ENCODE peak calls at places on chromosomes 2 and 18, in ten cellular contexts. C is fibroblast of mammary gland; O is Calu3; M is right lobe of liver; H is AG04450; W is AG04449; Z is prostate gland; F is CD8-positive, alpha-beta T cell; P is mammary epithelial cell; G is cardiac muscle cell. S is an unnamed sample.
A peak's percentile ranks its signal among the peaks of the same experiment; 100 is the strongest.

GRCh38 chr2:53715568-53715967 is 52.0 kb upstream of the CHAC2 start:
- DNase-seq in C (peak; percentile 27), O (no peak), M (no peak), H (no peak), W (no peak), Z (no peak), F (no peak), P (no peak), G (no peak), S (no peak)

GRCh38 chr18:37176307-37176934 is 347.5 kb downstream of the KIAA1328 start:
- DNase-seq in C (no peak), O (peak; percentile 12), M (no peak), H (no peak), W (no peak), Z (no peak), F (no peak), P (peak; percentile 40), G (no peak), S (no peak)

GRCh38 chr2:10036095-10036879 is 7.1 kb upstream of the KLF11 start:
- DNase-seq in C (peak; percentile 66), O (peak; percentile 77), M (peak; percentile 95), H (no peak), W (peak; percentile 31), Z (no peak), F (no peak), P (peak; percentile 82), G (no peak), S (peak; percentile 92)

GRCh38 chr2:37570773-37571570 is 100.5 kb downstream of the CDC42EP3 start:
- DNase-seq in C (peak; percentile 97), O (no peak), M (no peak), H (no peak), W (peak; percentile 58), Z (no peak), F (no peak), P (peak; percentile 95), G (no peak), S (no peak)

GRCh38 chr2:2056531-2056930 is 274.5 kb downstream of the MYT1L start:
- DNase-seq in C (no peak), O (no peak), M (no peak), H (no peak), W (no peak), Z (no peak), F (no peak), P (no peak), G (no peak), S (no peak)

GRCh38 chr2:162749456-162749855 is 89.1 kb downstream of the KCNH7 start:
- DNase-seq in C (no peak), O (no peak), M (no peak), H (no peak), W (no peak), Z (no peak), F (no peak), P (no peak), G (no peak), S (no peak)

GRCh38 chr2:110872521-110872920 is 140.1 kb downstream of the ACOXL start:
- DNase-seq in C (no peak), O (no peak), M (no peak), H (no peak), W (no peak), Z (no peak), F (no peak), P (no peak), G (no peak), S (no peak)

GRCh38 chr2:3628800-3629199 is 29.2 kb upstream of the ALLC start:
- DNase-seq in C (no peak), O (no peak), M (no peak), H (no peak), W (no peak), Z (no peak), F (no peak), P (peak; percentile 10), G (peak; percentile 73), S (no peak)

GRCh38 chr18:74146756-74147155 is 878 bp downstream of the FBXO15 start:
- DNase-seq in C (no peak), O (no peak), M (no peak), H (peak; percentile 83), W (peak; percentile 76), Z (no peak), F (no peak), P (no peak), G (no peak), S (no peak)

GRCh38 chr18:13252696-13253410 is 34.3 kb downstream of the LDLRAD4 start:
- DNase-seq in C (no peak), O (no peak), M (no peak), H (no peak), W (no peak), Z (no peak), F (no peak), P (no peak), G (no peak), S (no peak)

DNA sequence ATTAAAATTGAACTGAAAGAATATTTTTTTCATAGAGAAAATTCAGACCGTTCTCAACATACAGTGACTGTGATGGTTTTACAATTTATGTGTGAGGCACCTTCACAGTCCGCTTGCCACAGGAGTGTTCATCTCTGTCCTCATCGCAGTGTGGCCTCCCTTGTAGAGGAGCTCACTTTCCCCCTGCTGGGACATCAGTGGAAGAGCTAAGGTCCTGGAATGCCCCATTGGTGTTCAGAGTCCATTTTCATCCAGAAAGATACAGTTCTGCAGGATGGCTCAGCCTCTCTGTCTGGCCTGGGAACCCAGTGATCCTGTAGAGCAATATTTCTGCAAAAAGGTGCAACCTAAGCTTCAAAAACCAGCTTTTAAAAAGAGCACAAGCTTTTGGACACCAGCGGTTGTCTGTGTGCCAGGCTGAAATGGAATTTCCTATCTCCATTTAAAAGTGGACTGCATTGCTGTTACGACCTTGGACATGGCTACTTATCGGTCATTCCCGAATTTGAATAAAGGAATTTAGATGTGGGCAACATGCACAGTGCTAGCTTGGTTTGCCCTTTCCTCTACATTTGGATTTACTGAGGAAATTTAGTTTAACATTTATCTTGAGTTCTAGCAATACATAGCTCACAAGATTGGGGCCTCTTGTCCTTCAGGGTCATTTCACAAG is 26.7 kb upstream of the FAM237A start:
- DNase-seq in C (no peak), O (no peak), M (no peak), H (no peak), W (no peak), Z (no peak), F (no peak), P (no peak), G (no peak), S (no peak)
- TF ChIP-seq CTCF in C (no peak), O (no peak), M (no peak), H (no peak), W (no peak), Z (no peak), F (no peak), P (no peak), G (no peak), S (no peak)

DNA sequence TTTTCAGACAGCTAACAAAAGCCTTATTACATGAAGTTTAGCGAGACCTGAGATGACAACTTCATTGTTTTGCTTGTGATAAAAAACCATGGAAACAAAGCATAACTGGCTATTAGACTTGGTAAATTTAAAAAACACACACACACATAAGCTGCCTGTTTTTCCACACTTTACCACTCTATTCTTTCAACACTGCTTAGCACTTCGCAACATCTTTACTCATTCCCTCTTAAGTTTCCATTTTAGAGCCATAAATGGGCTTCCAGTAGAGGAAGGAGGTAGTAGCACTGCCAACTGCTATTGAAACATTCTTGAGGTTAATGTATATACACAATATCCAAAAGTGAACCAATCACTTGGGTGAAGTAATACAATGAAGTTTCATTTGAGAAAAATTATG is 54.1 kb downstream of the BAZ2B start:
- DNase-seq in C (peak; percentile 33), O (no peak), M (no peak), H (peak; percentile 6), W (no peak), Z (no peak), F (no peak), P (peak; percentile 20), G (no peak), S (no peak)
- TF ChIP-seq CTCF in C (no peak), O (no peak), M (no peak), H (no peak), W (no peak), Z (no peak), F (no peak), P (no peak), G (no peak), S (no peak)

GRCh38 chr2:33453905-33454479 is 22.5 kb upstream of the RASGRP3 start:
- DNase-seq in C (no peak), O (no peak), M (no peak), H (no peak), W (no peak), Z (no peak), F (no peak), P (no peak), G (no peak), S (no peak)

GRCh38 chr2:33458248-33458819 is 18.1 kb upstream of the RASGRP3 start:
- DNase-seq in C (no peak), O (no peak), M (no peak), H (no peak), W (no peak), Z (no peak), F (no peak), P (no peak), G (no peak), S (no peak)

GRCh38 chr2:33459745-33460144 is 16.7 kb upstream of the RASGRP3 start:
- DNase-seq in C (no peak), O (no peak), M (no peak), H (no peak), W (no peak), Z (no peak), F (no peak), P (no peak), G (no peak), S (no peak)

GRCh38 chr2:33452545-33452944 is 23.9 kb upstream of the RASGRP3 start:
- DNase-seq in C (no peak), O (no peak), M (no peak), H (no peak), W (no peak), Z (no peak), F (no peak), P (no peak), G (no peak), S (no peak)

GRCh38 chr2:33457588-33458247 is 18.7 kb upstream of the RASGRP3 start:
- DNase-seq in C (no peak), O (no peak), M (peak; percentile 75), H (no peak), W (no peak), Z (no peak), F (no peak), P (no peak), G (peak; percentile 79), S (no peak)
- TF ChIP-seq CTCF in C (no peak), O (no peak), M (no peak), H (no peak), W (no peak), Z (no peak), F (no peak), P (no peak), G (no peak), S (no peak)

DNA sequence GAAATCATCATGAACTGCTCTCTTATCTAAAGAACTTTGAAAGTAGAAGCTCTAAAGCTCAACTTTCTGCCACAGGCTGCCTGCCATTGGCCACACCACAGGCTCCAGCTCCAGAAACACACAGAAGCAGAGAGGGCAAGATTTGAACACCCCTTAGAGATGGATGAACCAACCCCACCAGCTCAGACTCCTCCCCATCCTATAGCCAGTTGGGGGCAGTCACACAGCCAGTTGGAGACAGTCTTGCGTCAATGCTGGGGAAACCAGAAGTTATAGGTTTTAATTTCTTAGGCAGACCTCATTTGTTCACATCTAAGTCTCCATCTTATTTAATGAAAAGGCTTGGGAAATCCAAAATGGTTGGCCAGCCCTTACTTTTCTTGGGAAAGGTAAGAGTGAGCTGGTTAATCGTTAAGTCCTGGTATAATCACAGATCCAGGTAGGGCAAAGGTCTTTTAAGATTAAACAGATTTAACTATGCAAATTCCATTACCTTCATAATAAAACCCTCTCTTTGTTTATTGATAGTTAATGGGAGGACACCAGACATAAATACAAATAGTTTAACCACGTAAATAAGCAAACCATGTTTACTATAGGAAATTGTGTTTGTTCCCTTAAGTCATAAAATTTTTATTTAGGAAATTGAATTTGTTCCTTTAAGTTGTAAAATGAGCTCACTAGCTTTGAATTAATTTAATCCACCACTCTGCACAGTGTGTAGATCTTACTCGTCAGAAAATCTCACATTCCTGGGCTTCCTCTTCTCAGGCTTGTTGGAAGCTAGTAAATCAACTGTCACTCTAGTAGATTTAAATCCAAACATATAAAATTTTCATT is 28.0 kb downstream of the MRO start:
- DNase-seq in C (no peak), O (no peak), M (no peak), H (no peak), W (no peak), Z (no peak), F (no peak), P (no peak), G (no peak), S (no peak)
- TF ChIP-seq CTCF in C (no peak), O (no peak), M (no peak), H (no peak), W (no peak), Z (no peak), F (no peak), P (no peak), G (no peak), S (no peak)